ENCODE peak calls at places on chromosomes 4 and X, in six cellular contexts. R is NCI-H345; A is hypothalamus; C is activated CD8-positive, alpha-beta memory T cell treated with anti-CD3 and anti-CD28 coated beads for 24 hours; U is Kasumi-1; V is suprapubic skin. J is an unnamed sample.

GRCh38 chr4:70737409-70737808 is 15.6 kb downstream of the RUFY3 start:
- DNase-seq in R (no peak), A (no peak), C (no peak), U (no peak), V (no peak), J (no peak)

GRCh38 chr4:74934822-74935326 is 2.0 kb downstream of the PARM1 start:
- DNase-seq in R (no peak), A (no peak), C (no peak), U (no peak), V (no peak), J (no peak)

GRCh38 chr4:40579983-40580382 is 49.7 kb downstream of the RBM47 start:
- DNase-seq in R (no peak), A (no peak), C (no peak), U (no peak), V (no peak), J (no peak)

GRCh38 chrX:115936008-115936407 is 234.5 kb upstream of the AGTR2 start:
- DNase-seq in R (no peak), A (no peak), C (no peak), U (no peak), V (no peak), J (no peak)

GRCh38 chr4:170008376-170008775 is 17.8 kb downstream of the MFAP3L start:
- DNase-seq in R (peak; percentile 12), A (no peak), C (no peak), U (no peak), V (no peak), J (no peak)

GRCh38 chr4:124727331-124727730 is 14.8 kb upstream of the ANKRD50 start:
- DNase-seq in R (no peak), A (no peak), C (no peak), U (no peak), V (no peak), J (no peak)

GRCh38 chr4:85812776-85813175 is 337.8 kb downstream of the ARHGAP24 start:
- DNase-seq in R (no peak), A (no peak), C (no peak), U (no peak), V (no peak), J (no peak)

GRCh38 chr4:168059251-168059650 is 33.1 kb upstream of the ANXA10 start:
- DNase-seq in R (no peak), A (no peak), C (no peak), U (no peak), V (no peak), J (no peak)

GRCh38 chrX:110462957-110463356 is 104.3 kb downstream of the RTL9 start:
- DNase-seq in R (peak; percentile 28), A (no peak), C (no peak), U (no peak), V (no peak), J (no peak)

GRCh38 chr4:56055991-56056390 is 107.2 kb downstream of the CEP135 start:
- DNase-seq in R (no peak), A (no peak), C (no peak), U (no peak), V (no peak), J (no peak)

GRCh38 chrX:123487226-123487625 is 245.6 kb downstream of the THOC2 start:
- DNase-seq in R (no peak), A (no peak), C (no peak), U (no peak), V (no peak), J (no peak)

GRCh38 chrX:120446503-120446902 is 22.6 kb downstream of the LAMP2 start:
- DNase-seq in R (no peak), A (no peak), C (no peak), U (no peak), V (no peak), J (no peak)

GRCh38 chr4:140575489-140575888 is 6.7 kb upstream of the UCP1 start:
- DNase-seq in R (no peak), A (no peak), C (no peak), U (no peak), V (no peak), J (no peak)

GRCh38 chr4:3871881-3872833 is 106.0 kb downstream of the ADRA2C start:
- DNase-seq in R (no peak), A (no peak), C (no peak), U (no peak), V (peak; percentile 54), J (no peak)

GRCh38 chr4:150886597-150886996 is 128.5 kb downstream of the LRBA start:
- DNase-seq in R (no peak), A (no peak), C (no peak), U (no peak), V (no peak), J (no peak)

GRCh38 chrX:112424166-112424565 is 255.6 kb downstream of the LHFPL1 start:
- DNase-seq in R (no peak), A (no peak), C (no peak), U (no peak), V (no peak), J (no peak)

GRCh38 chr4:11293866-11294265 is 134.8 kb downstream of the HS3ST1 start:
- DNase-seq in R (no peak), A (no peak), C (no peak), U (no peak), V (no peak), J (no peak)

J was measured in tibial nerve.